ENCODE peak calls at places on chromosomes 4 and X, in nine cellular contexts. G, V, M, F, R, O, X, H and B are unnamed samples.
A peak's percentile ranks its signal among the peaks of the same experiment; 100 is the strongest.

GRCh38 chr4:24657768-24658617 is 73.6 kb upstream of the DHX15 start:
- DNase-seq in G (peak; percentile 88), V (no peak), M (peak; percentile 99), F (peak; percentile 40), R (no peak), O (no peak), X (peak; percentile 76), H (peak; percentile 86), B (peak; percentile 14)

GRCh38 chr4:6875431-6875831 is 34.2 kb upstream of the TBC1D14 start:
- DNase-seq in G (no peak), V (no peak), M (no peak), F (peak; percentile 99), R (no peak), O (no peak), X (peak; percentile 61), H (no peak), B (no peak)

GRCh38 chrX:21132686-21133393 is 241.4 kb upstream of the CNKSR2 start:
- DNase-seq in G (no peak), V (no peak), M (peak; percentile 10), F (no peak), R (no peak), O (no peak), X (no peak), H (no peak), B (no peak)

GRCh38 chr4:96519291-96519690 is 679.4 kb downstream of the PDHA2 start:
- DNase-seq in G (no peak), V (no peak), M (no peak), F (peak; percentile 16), R (no peak), O (no peak), X (no peak), H (no peak), B (no peak)

GRCh38 chr4:154527308-154527707 is 22.9 kb downstream of the PLRG1 start:
- DNase-seq in G (no peak), V (no peak), M (no peak), F (no peak), R (no peak), O (no peak), X (no peak), H (no peak), B (no peak)

GRCh38 chr4:43277003-43277402 is 384.5 kb downstream of the GRXCR1 start:
- DNase-seq in G (no peak), V (no peak), M (peak; percentile 58), F (no peak), R (no peak), O (no peak), X (no peak), H (no peak), B (no peak)

GRCh38 chrX:45743081-45743533 is 542.4 kb upstream of the DIPK2B start:
- DNase-seq in G (no peak), V (no peak), M (peak; percentile 71), F (peak; percentile 17), R (no peak), O (no peak), X (no peak), H (no peak), B (no peak)

GRCh38 chr4:79682801-79683217 is 274.8 kb upstream of the GK2 start:
- DNase-seq in G (peak; percentile 0), V (no peak), M (no peak), F (no peak), R (no peak), O (peak; percentile 59), X (peak; percentile 44), H (no peak), B (no peak)

GRCh38 chrX:154096140-154097002 is 1.1 kb downstream of the MECP2 start:
- DNase-seq in G (no peak), V (no peak), M (peak; percentile 11), F (no peak), R (no peak), O (peak; percentile 25), X (no peak), H (no peak), B (no peak)

GRCh38 chr4:140071806-140072205 is 82.2 kb downstream of the MAML3 start:
- DNase-seq in G (no peak), V (peak; percentile 59), M (no peak), F (peak; percentile 73), R (peak; percentile 55), O (no peak), X (no peak), H (peak; percentile 94), B (no peak)

GRCh38 chr4:128597515-128597914 is 212.0 kb upstream of the JADE1 start:
- DNase-seq in G (no peak), V (no peak), M (no peak), F (no peak), R (no peak), O (no peak), X (no peak), H (no peak), B (no peak)

GRCh38 chrX:46574941-46575381 is 1.4 kb downstream of the CHST7 start:
- DNase-seq in G (peak; percentile 17), V (no peak), M (peak; percentile 49), F (no peak), R (peak; percentile 11), O (peak; percentile 78), X (no peak), H (peak; percentile 18), B (peak; percentile 89)

GRCh38 chr4:13908455-13908854 is 280.9 kb upstream of the BOD1L1 start:
- DNase-seq in G (no peak), V (no peak), M (no peak), F (no peak), R (no peak), O (no peak), X (no peak), H (peak; percentile 53), B (no peak)

GRCh38 chr4:89257376-89257775 is 50.2 kb downstream of the GPRIN3 start:
- DNase-seq in G (no peak), V (no peak), M (no peak), F (no peak), R (no peak), O (no peak), X (no peak), H (no peak), B (no peak)